ENCODE peak calls at places on chromosomes 6 and 20, in nine cellular contexts. One of them, this sample, is unnamed.

GRCh38 chr6:114830515-114830914 is 487.7 kb upstream of the HS3ST5 start:
- DNase-seq in heart right ventricle: no peak
- DNase-seq in cardiac muscle cell: no peak
- DNase-seq in psoas muscle: no peak
- DNase-seq in HCT116: no peak
- DNase-seq in adipocyte: no peak
- DNase-seq in uterus: no peak
- DNase-seq in CD8-positive, alpha-beta T cell: no peak
- DNase-seq in spleen: no peak
- DNase-seq in this sample: no peak

GRCh38 chr6:7249946-7250643 is 62.9 kb downstream of the SSR1 start:
- DNase-seq in heart right ventricle: no peak
- DNase-seq in cardiac muscle cell: no peak
- DNase-seq in psoas muscle: no peak
- DNase-seq in HCT116: no peak
- DNase-seq in adipocyte: no peak
- DNase-seq in uterus: no peak
- DNase-seq in CD8-positive, alpha-beta T cell: no peak
- DNase-seq in spleen: peak; percentile 47
- DNase-seq in this sample: no peak

GRCh38 chr6:150516199-150516598 is 83.5 kb upstream of the PLEKHG1 start:
- DNase-seq in heart right ventricle: no peak
- DNase-seq in cardiac muscle cell: no peak
- DNase-seq in psoas muscle: no peak
- DNase-seq in HCT116: no peak
- DNase-seq in adipocyte: no peak
- DNase-seq in uterus: no peak
- DNase-seq in CD8-positive, alpha-beta T cell: no peak
- DNase-seq in spleen: no peak
- DNase-seq in this sample: no peak

GRCh38 chr6:25173232-25173631 is 105.9 kb upstream of the CARMIL1 start:
- DNase-seq in heart right ventricle: no peak
- DNase-seq in cardiac muscle cell: no peak
- DNase-seq in psoas muscle: no peak
- DNase-seq in HCT116: no peak
- DNase-seq in adipocyte: no peak
- DNase-seq in uterus: no peak
- DNase-seq in CD8-positive, alpha-beta T cell: no peak
- DNase-seq in spleen: no peak
- DNase-seq in this sample: no peak

GRCh38 chr6:38776515-38776914 is 61.4 kb downstream of the DNAH8 start:
- DNase-seq in heart right ventricle: no peak
- DNase-seq in cardiac muscle cell: no peak
- DNase-seq in psoas muscle: no peak
- DNase-seq in HCT116: no peak
- DNase-seq in adipocyte: peak; percentile 34
- DNase-seq in uterus: no peak
- DNase-seq in CD8-positive, alpha-beta T cell: no peak
- DNase-seq in spleen: no peak
- DNase-seq in this sample: no peak

GRCh38 chr6:116127771-116128493 is 2.0 kb upstream of the COL10A1 start:
- DNase-seq in heart right ventricle: no peak
- DNase-seq in cardiac muscle cell: no peak
- DNase-seq in psoas muscle: no peak
- DNase-seq in HCT116: no peak
- DNase-seq in adipocyte: peak; percentile 49
- DNase-seq in uterus: no peak
- DNase-seq in CD8-positive, alpha-beta T cell: no peak
- DNase-seq in spleen: no peak
- DNase-seq in this sample: no peak

GRCh38 chr6:16319813-16320532 is 81.6 kb downstream of the GMPR start:
- DNase-seq in heart right ventricle: peak; percentile 58
- DNase-seq in cardiac muscle cell: peak; percentile 89
- DNase-seq in psoas muscle: peak; percentile 80
- DNase-seq in HCT116: peak; percentile 59
- DNase-seq in adipocyte: peak; percentile 96
- DNase-seq in uterus: peak; percentile 78
- DNase-seq in CD8-positive, alpha-beta T cell: peak; percentile 66
- DNase-seq in spleen: peak; percentile 74
- DNase-seq in this sample: peak; percentile 96

GRCh38 chr6:46015119-46015968 is at the start of gene CLIC5:
- DNase-seq in heart right ventricle: peak; percentile 78
- DNase-seq in cardiac muscle cell: no peak
- DNase-seq in psoas muscle: peak; percentile 63
- DNase-seq in HCT116: no peak
- DNase-seq in adipocyte: no peak
- DNase-seq in uterus: no peak
- DNase-seq in CD8-positive, alpha-beta T cell: peak; percentile 19
- DNase-seq in spleen: peak; percentile 82
- DNase-seq in this sample: peak; percentile 83

GRCh38 chr20:56801991-56802740 is 173.1 kb downstream of the TFAP2C start:
- DNase-seq in heart right ventricle: no peak
- DNase-seq in cardiac muscle cell: peak; percentile 28
- DNase-seq in psoas muscle: no peak
- DNase-seq in HCT116: no peak
- DNase-seq in adipocyte: peak; percentile 38
- DNase-seq in uterus: no peak
- DNase-seq in CD8-positive, alpha-beta T cell: no peak
- DNase-seq in spleen: no peak
- DNase-seq in this sample: no peak

GRCh38 chr20:5003626-5004025 is 2.3 kb upstream of the SLC23A2 start:
- DNase-seq in heart right ventricle: no peak
- DNase-seq in cardiac muscle cell: no peak
- DNase-seq in psoas muscle: no peak
- DNase-seq in HCT116: no peak
- DNase-seq in adipocyte: no peak
- DNase-seq in uterus: no peak
- DNase-seq in CD8-positive, alpha-beta T cell: no peak
- DNase-seq in spleen: peak; percentile 13
- DNase-seq in this sample: no peak

GRCh38 chr6:113616875-113617274 is 240.3 kb upstream of the MARCKS start:
- DNase-seq in heart right ventricle: no peak
- DNase-seq in cardiac muscle cell: no peak
- DNase-seq in psoas muscle: no peak
- DNase-seq in HCT116: no peak
- DNase-seq in adipocyte: no peak
- DNase-seq in uterus: no peak
- DNase-seq in CD8-positive, alpha-beta T cell: no peak
- DNase-seq in spleen: no peak
- DNase-seq in this sample: no peak

GRCh38 chr6:168274046-168274952 is 45.3 kb downstream of the DACT2 start:
- DNase-seq in heart right ventricle: no peak
- DNase-seq in cardiac muscle cell: no peak
- DNase-seq in psoas muscle: no peak
- DNase-seq in HCT116: no peak
- DNase-seq in adipocyte: no peak
- DNase-seq in uterus: no peak
- DNase-seq in CD8-positive, alpha-beta T cell: no peak
- DNase-seq in spleen: no peak
- DNase-seq in this sample: no peak

GRCh38 chr6:73314577-73315492 is 39.2 kb downstream of the DPPA5 start:
- DNase-seq in heart right ventricle: no peak
- DNase-seq in cardiac muscle cell: peak; percentile 14
- DNase-seq in psoas muscle: no peak
- DNase-seq in HCT116: no peak
- DNase-seq in adipocyte: no peak
- DNase-seq in uterus: no peak
- DNase-seq in CD8-positive, alpha-beta T cell: no peak
- DNase-seq in spleen: no peak
- DNase-seq in this sample: no peak

GRCh38 chr6:43076093-43076927 is at the start of gene PTK7:
- DNase-seq in heart right ventricle: no peak
- DNase-seq in cardiac muscle cell: peak; percentile 80
- DNase-seq in psoas muscle: peak; percentile 18
- DNase-seq in HCT116: no peak
- DNase-seq in adipocyte: peak; percentile 84
- DNase-seq in uterus: peak; percentile 69
- DNase-seq in CD8-positive, alpha-beta T cell: no peak
- DNase-seq in spleen: no peak
- DNase-seq in this sample: no peak

DNA sequence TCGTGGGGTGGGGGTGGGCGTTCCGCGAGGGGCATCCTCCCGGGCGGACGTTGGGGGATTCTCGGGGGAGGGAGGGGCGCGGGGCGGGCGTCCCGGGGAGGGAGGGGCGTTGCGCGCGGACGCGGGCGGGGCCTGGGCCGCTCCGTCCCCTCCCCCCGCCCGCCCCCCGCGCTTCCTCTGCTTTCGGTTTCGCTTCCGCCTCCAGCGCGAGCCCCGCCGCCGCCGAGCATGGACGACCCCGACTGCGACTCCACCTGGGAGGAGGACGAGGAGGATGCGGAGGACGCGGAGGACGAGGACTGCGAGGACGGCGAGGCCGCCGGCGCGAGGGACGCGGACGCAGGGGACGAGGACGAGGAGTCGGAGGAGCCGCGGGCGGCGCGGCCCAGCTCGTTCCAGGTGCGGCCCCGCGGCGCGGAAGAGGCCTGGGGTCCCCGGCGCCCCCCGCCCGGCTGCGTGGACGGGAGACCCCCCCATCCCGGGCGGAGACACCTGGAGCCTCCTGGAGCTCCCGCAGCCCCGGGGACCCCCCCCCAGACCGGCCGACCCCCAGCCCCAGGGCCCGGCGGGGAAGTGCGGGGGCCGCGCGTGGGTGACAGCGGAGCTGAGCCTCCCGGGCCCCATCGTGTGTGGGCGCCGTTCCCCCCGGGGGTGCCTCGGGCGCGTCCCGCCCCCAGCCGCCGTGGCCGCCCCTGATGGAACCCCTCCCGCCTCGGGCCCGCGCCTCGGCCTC is at the start of gene OGFR:
- DNase-seq in heart right ventricle: peak; percentile 74
- DNase-seq in cardiac muscle cell: peak; percentile 58
- DNase-seq in psoas muscle: peak; percentile 66
- DNase-seq in HCT116: no peak
- DNase-seq in adipocyte: peak; percentile 89
- DNase-seq in uterus: peak; percentile 69
- DNase-seq in CD8-positive, alpha-beta T cell: peak; percentile 72
- DNase-seq in spleen: peak; percentile 94
- DNase-seq in this sample: peak; percentile 49
- H3K36me3 ChIP-seq in heart right ventricle: peaks cover 9% of the 10 kb centered on the region
- H3K36me3 ChIP-seq in cardiac muscle cell: peaks cover 17% of the 10 kb centered on the region
- H3K36me3 ChIP-seq in psoas muscle: peaks cover 38% of the 10 kb centered on the region
- H3K36me3 ChIP-seq in HCT116: peaks cover 35% of the 10 kb centered on the region
- H3K36me3 ChIP-seq in adipocyte: peaks cover 41% of the 10 kb centered on the region
- H3K36me3 ChIP-seq in uterus: no peaks in the 10 kb centered on the region
- H3K36me3 ChIP-seq in CD8-positive, alpha-beta T cell: peaks cover 32% of the 10 kb centered on the region
- H3K36me3 ChIP-seq in spleen: peaks cover 52% of the 10 kb centered on the region
- H3K36me3 ChIP-seq in this sample: peaks cover 28% of the 10 kb centered on the region

GRCh38 chr6:109008537-109008950 is 86.1 kb downstream of the SESN1 start:
- DNase-seq in heart right ventricle: no peak
- DNase-seq in cardiac muscle cell: peak; percentile 52
- DNase-seq in psoas muscle: no peak
- DNase-seq in HCT116: no peak
- DNase-seq in adipocyte: peak; percentile 62
- DNase-seq in uterus: no peak
- DNase-seq in CD8-positive, alpha-beta T cell: no peak
- DNase-seq in spleen: no peak
- DNase-seq in this sample: no peak
- H3K4me3 ChIP-seq in heart right ventricle: peak overlapping the region; percentile 93
- H3K4me3 ChIP-seq in cardiac muscle cell: peak overlapping the region; percentile 72
- H3K4me3 ChIP-seq in psoas muscle: peak overlapping the region; percentile 71
- H3K4me3 ChIP-seq in HCT116: peak overlapping the region; percentile 71
- H3K4me3 ChIP-seq in adipocyte: peak overlapping the region; percentile 95
- H3K4me3 ChIP-seq in uterus: peak overlapping the region; percentile 76
- H3K4me3 ChIP-seq in CD8-positive, alpha-beta T cell: peak overlapping the region; percentile 72
- H3K4me3 ChIP-seq in spleen: peak overlapping the region; percentile 62
- H3K4me3 ChIP-seq in this sample: peak overlapping the region; percentile 82

GRCh38 chr20:41058674-41059008 is 30.0 kb downstream of the TOP1 start:
- DNase-seq in heart right ventricle: no peak
- DNase-seq in cardiac muscle cell: no peak
- DNase-seq in psoas muscle: no peak
- DNase-seq in HCT116: no peak
- DNase-seq in adipocyte: no peak
- DNase-seq in uterus: no peak
- DNase-seq in CD8-positive, alpha-beta T cell: no peak
- DNase-seq in spleen: no peak
- DNase-seq in this sample: no peak

GRCh38 chr20:41055679-41056078 is 27.1 kb downstream of the TOP1 start:
- DNase-seq in heart right ventricle: no peak
- DNase-seq in cardiac muscle cell: peak; percentile 55
- DNase-seq in psoas muscle: no peak
- DNase-seq in HCT116: no peak
- DNase-seq in adipocyte: peak; percentile 55
- DNase-seq in uterus: no peak
- DNase-seq in CD8-positive, alpha-beta T cell: no peak
- DNase-seq in spleen: no peak
- DNase-seq in this sample: no peak

GRCh38 chr20:41059236-41059635 is 30.6 kb downstream of the TOP1 start:
- DNase-seq in heart right ventricle: no peak
- DNase-seq in cardiac muscle cell: no peak
- DNase-seq in psoas muscle: no peak
- DNase-seq in HCT116: no peak
- DNase-seq in adipocyte: no peak
- DNase-seq in uterus: no peak
- DNase-seq in CD8-positive, alpha-beta T cell: no peak
- DNase-seq in spleen: no peak
- DNase-seq in this sample: no peak

GRCh38 chr20:41061155-41061554 is 32.5 kb downstream of the TOP1 start:
- DNase-seq in heart right ventricle: no peak
- DNase-seq in cardiac muscle cell: no peak
- DNase-seq in psoas muscle: no peak
- DNase-seq in HCT116: no peak
- DNase-seq in adipocyte: no peak
- DNase-seq in uterus: no peak
- DNase-seq in CD8-positive, alpha-beta T cell: no peak
- DNase-seq in spleen: no peak
- DNase-seq in this sample: no peak

DNA sequence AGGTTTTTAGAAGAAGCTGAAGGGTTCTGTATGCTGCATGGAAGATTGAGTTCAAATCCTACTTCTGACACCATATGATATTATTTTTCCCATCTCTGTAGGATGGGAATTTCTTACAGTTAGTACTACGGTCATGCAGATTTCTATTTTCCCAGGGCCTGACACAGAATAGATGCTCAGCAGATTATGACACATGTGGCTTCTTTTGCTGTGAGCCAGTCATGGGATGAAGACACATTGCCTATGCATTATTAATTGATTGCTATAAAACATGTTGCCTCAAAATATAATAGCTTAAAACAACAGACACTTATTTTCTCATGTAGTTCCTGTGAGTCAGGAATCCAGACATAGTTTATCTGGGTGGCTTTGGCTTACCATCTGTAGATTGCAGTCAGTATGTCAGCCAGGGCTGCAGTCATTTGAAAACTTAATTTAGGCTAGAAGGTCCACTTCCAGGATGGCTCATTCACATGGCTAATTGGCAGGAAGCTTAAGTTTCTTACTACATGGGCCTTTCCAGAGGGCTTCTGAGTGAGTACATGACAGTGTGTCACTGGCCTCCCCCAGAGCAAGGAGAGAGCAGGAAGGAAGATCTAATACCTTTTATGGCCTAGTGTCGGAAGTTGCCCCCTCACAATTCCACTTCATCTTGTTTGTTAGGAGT is 29.5 kb downstream of the TOP1 start:
- DNase-seq in heart right ventricle: no peak
- DNase-seq in cardiac muscle cell: peak; percentile 64
- DNase-seq in psoas muscle: no peak
- DNase-seq in HCT116: peak; percentile 8
- DNase-seq in adipocyte: peak; percentile 57
- DNase-seq in uterus: no peak
- DNase-seq in CD8-positive, alpha-beta T cell: no peak
- DNase-seq in spleen: no peak
- DNase-seq in this sample: no peak
- H3K36me3 ChIP-seq in heart right ventricle: no peaks in the 10 kb centered on the region
- H3K36me3 ChIP-seq in cardiac muscle cell: peaks cover 19% of the 10 kb centered on the region
- H3K36me3 ChIP-seq in psoas muscle: peaks cover 18% of the 10 kb centered on the region
- H3K36me3 ChIP-seq in HCT116: peaks cover 29% of the 10 kb centered on the region
- H3K36me3 ChIP-seq in adipocyte: peaks cover 26% of the 10 kb centered on the region
- H3K36me3 ChIP-seq in uterus: no peaks in the 10 kb centered on the region
- H3K36me3 ChIP-seq in CD8-positive, alpha-beta T cell: peaks cover 11% of the 10 kb centered on the region
- H3K36me3 ChIP-seq in spleen: peaks cover 22% of the 10 kb centered on the region
- H3K36me3 ChIP-seq in this sample: peaks cover 19% of the 10 kb centered on the region

GRCh38 chr6:28683945-28684538 is 158.4 kb downstream of the GPX5 start:
- DNase-seq in heart right ventricle: no peak
- DNase-seq in cardiac muscle cell: peak; percentile 67
- DNase-seq in psoas muscle: no peak
- DNase-seq in HCT116: peak; percentile 60
- DNase-seq in adipocyte: peak; percentile 78
- DNase-seq in uterus: no peak
- DNase-seq in CD8-positive, alpha-beta T cell: no peak
- DNase-seq in spleen: no peak
- DNase-seq in this sample: no peak
- H3K4me3 ChIP-seq in heart right ventricle: no peak overlapping the region
- H3K4me3 ChIP-seq in cardiac muscle cell: no peak overlapping the region
- H3K4me3 ChIP-seq in psoas muscle: no peak overlapping the region
- H3K4me3 ChIP-seq in HCT116: no peak overlapping the region
- H3K4me3 ChIP-seq in adipocyte: no peak overlapping the region
- H3K4me3 ChIP-seq in uterus: no peak overlapping the region
- H3K4me3 ChIP-seq in CD8-positive, alpha-beta T cell: no peak overlapping the region
- H3K4me3 ChIP-seq in spleen: no peak overlapping the region
- H3K4me3 ChIP-seq in this sample: no peak overlapping the region